ENCODE peak calls at places on chromosomes 5 and 9, in four cellular contexts. One of them, this sample, is unnamed.

GRCh38 chr5:95664204-95664786 is 17.7 kb downstream of the RFESD start:
- DNase-seq in SJCRH30: peak; percentile 67
- DNase-seq in progenitor cell of endocrine pancreas: no peak
- DNase-seq in HFF-Myc: no peak
- DNase-seq in this sample: peak; percentile 34

GRCh38 chr9:111161015-111161415 is 122.7 kb upstream of the LPAR1 start:
- DNase-seq in HFF-Myc: peak; percentile 62
- DNase-seq in SJCRH30: peak; percentile 46
- DNase-seq in progenitor cell of endocrine pancreas: no peak
- DNase-seq in this sample: no peak

GRCh38 chr9:105608685-105609598 is 51.0 kb downstream of the FKTN start:
- DNase-seq in SJCRH30: peak; percentile 75
- DNase-seq in progenitor cell of endocrine pancreas: no peak
- DNase-seq in HFF-Myc: peak; percentile 11
- DNase-seq in this sample: no peak

GRCh38 chr9:126152622-126153362 is 173.8 kb upstream of the MVB12B start:
- DNase-seq in HFF-Myc: no peak
- DNase-seq in SJCRH30: no peak
- DNase-seq in progenitor cell of endocrine pancreas: no peak
- DNase-seq in this sample: no peak

GRCh38 chr5:159100928-159101646 is 1.4 kb upstream of the EBF1 start:
- DNase-seq in progenitor cell of endocrine pancreas: no peak
- DNase-seq in HFF-Myc: no peak
- DNase-seq in SJCRH30: peak; percentile 47
- DNase-seq in this sample: no peak

GRCh38 chr9:135517407-135517822 is 3.8 kb upstream of the LCN1 start:
- DNase-seq in HFF-Myc: no peak
- DNase-seq in SJCRH30: no peak
- DNase-seq in progenitor cell of endocrine pancreas: no peak
- DNase-seq in this sample: no peak

GRCh38 chr9:123266655-123267421 is 1.5 kb downstream of the STRBP start:
- DNase-seq in progenitor cell of endocrine pancreas: no peak
- DNase-seq in SJCRH30: no peak
- DNase-seq in HFF-Myc: no peak
- DNase-seq in this sample: no peak

GRCh38 chr9:114154597-114155102 is 687 bp upstream of the COL27A1 start:
- DNase-seq in progenitor cell of endocrine pancreas: no peak
- DNase-seq in SJCRH30: no peak
- DNase-seq in HFF-Myc: no peak
- DNase-seq in this sample: no peak

GRCh38 chr9:75190762-75191161 is 102.4 kb downstream of the OSTF1 start:
- DNase-seq in progenitor cell of endocrine pancreas: no peak
- DNase-seq in SJCRH30: no peak
- DNase-seq in HFF-Myc: no peak
- DNase-seq in this sample: no peak

GRCh38 chr5:19987594-19988345 is at the start of gene CDH18:
- DNase-seq in HFF-Myc: no peak
- DNase-seq in SJCRH30: peak; percentile 41
- DNase-seq in progenitor cell of endocrine pancreas: peak; percentile 42
- DNase-seq in this sample: peak; percentile 55

GRCh38 chr5:159682623-159683022 is 233.7 kb upstream of the ADRA1B start:
- DNase-seq in SJCRH30: peak; percentile 13
- DNase-seq in progenitor cell of endocrine pancreas: no peak
- DNase-seq in HFF-Myc: no peak
- DNase-seq in this sample: no peak

GRCh38 chr5:176994460-176995121 is 12.0 kb downstream of the UIMC1 start:
- DNase-seq in HFF-Myc: no peak
- DNase-seq in SJCRH30: no peak
- DNase-seq in progenitor cell of endocrine pancreas: no peak
- DNase-seq in this sample: no peak

GRCh38 chr5:128674837-128675446 is 136.9 kb upstream of the FBN2 start:
- DNase-seq in SJCRH30: peak; percentile 77
- DNase-seq in HFF-Myc: peak; percentile 48
- DNase-seq in progenitor cell of endocrine pancreas: peak; percentile 15
- DNase-seq in this sample: peak; percentile 57

GRCh38 chr5:61467766-61468482 is 135.9 kb downstream of the ZSWIM6 start:
- DNase-seq in progenitor cell of endocrine pancreas: no peak
- DNase-seq in SJCRH30: peak; percentile 16
- DNase-seq in HFF-Myc: peak; percentile 2
- DNase-seq in this sample: no peak

GRCh38 chr9:85158512-85158911 is 489.0 kb downstream of the NTRK2 start:
- DNase-seq in progenitor cell of endocrine pancreas: no peak
- DNase-seq in HFF-Myc: no peak
- DNase-seq in SJCRH30: no peak
- DNase-seq in this sample: no peak

GRCh38 chr5:65928341-65928752 is 2.0 kb downstream of the ERBIN start:
- DNase-seq in progenitor cell of endocrine pancreas: no peak
- DNase-seq in HFF-Myc: no peak
- DNase-seq in SJCRH30: peak; percentile 20
- DNase-seq in this sample: no peak

GRCh38 chr5:14595189-14595588 is 13.6 kb downstream of the OTULINL start:
- DNase-seq in SJCRH30: no peak
- DNase-seq in progenitor cell of endocrine pancreas: no peak
- DNase-seq in HFF-Myc: no peak
- DNase-seq in this sample: no peak

GRCh38 chr5:176781638-176782570 is 28.5 kb upstream of the UNC5A start:
- DNase-seq in HFF-Myc: no peak
- DNase-seq in progenitor cell of endocrine pancreas: no peak
- DNase-seq in SJCRH30: no peak
- DNase-seq in this sample: no peak

GRCh38 chr5:128842241-128842640 is 123.0 kb upstream of the SLC27A6 start:
- DNase-seq in progenitor cell of endocrine pancreas: no peak
- DNase-seq in SJCRH30: no peak
- DNase-seq in HFF-Myc: no peak
- DNase-seq in this sample: no peak

GRCh38 chr9:73780916-73781315 is 629.3 kb downstream of the ANXA1 start:
- DNase-seq in progenitor cell of endocrine pancreas: no peak
- DNase-seq in HFF-Myc: peak; percentile 2
- DNase-seq in SJCRH30: peak; percentile 61
- DNase-seq in this sample: no peak

GRCh38 chr5:155631116-155631515 is 617.6 kb downstream of the KIF4B start:
- DNase-seq in SJCRH30: no peak
- DNase-seq in progenitor cell of endocrine pancreas: no peak
- DNase-seq in HFF-Myc: no peak
- DNase-seq in this sample: no peak

GRCh38 chr5:82480331-82480730 is 202.2 kb upstream of the RPS23 start:
- DNase-seq in progenitor cell of endocrine pancreas: no peak
- DNase-seq in SJCRH30: no peak
- DNase-seq in HFF-Myc: no peak
- DNase-seq in this sample: no peak

GRCh38 chr5:144237851-144238250 is 67.2 kb downstream of the KCTD16 start:
- DNase-seq in progenitor cell of endocrine pancreas: no peak
- DNase-seq in HFF-Myc: no peak
- DNase-seq in SJCRH30: no peak
- DNase-seq in this sample: no peak

GRCh38 chr5:13972029-13972428 is 27.5 kb upstream of the DNAH5 start:
- DNase-seq in SJCRH30: no peak
- DNase-seq in progenitor cell of endocrine pancreas: no peak
- DNase-seq in HFF-Myc: no peak
- DNase-seq in this sample: no peak

GRCh38 chr5:136030252-136030651 is 1.5 kb downstream of the TGFBI start:
- DNase-seq in SJCRH30: no peak
- DNase-seq in HFF-Myc: no peak
- DNase-seq in progenitor cell of endocrine pancreas: no peak
- DNase-seq in this sample: no peak

GRCh38 chr5:39506216-39506615 is 81.4 kb upstream of the DAB2 start:
- DNase-seq in HFF-Myc: no peak
- DNase-seq in SJCRH30: peak; percentile 45
- DNase-seq in progenitor cell of endocrine pancreas: no peak
- DNase-seq in this sample: no peak

GRCh38 chr9:114603183-114603582 is 7.9 kb upstream of the TMEM268 start:
- DNase-seq in progenitor cell of endocrine pancreas: no peak
- DNase-seq in SJCRH30: no peak
- DNase-seq in HFF-Myc: no peak
- DNase-seq in this sample: no peak

GRCh38 chr9:93594041-93594756 is 17.8 kb downstream of the PHF2 start:
- DNase-seq in HFF-Myc: no peak
- DNase-seq in progenitor cell of endocrine pancreas: no peak
- DNase-seq in SJCRH30: no peak
- DNase-seq in this sample: no peak

GRCh38 chr5:19771174-19771835 is 216.7 kb downstream of the CDH18 start:
- DNase-seq in progenitor cell of endocrine pancreas: no peak
- DNase-seq in SJCRH30: no peak
- DNase-seq in HFF-Myc: no peak
- DNase-seq in this sample: no peak

GRCh38 chr9:134215709-134216448 is 51.5 kb upstream of the RNU6ATAC start:
- DNase-seq in SJCRH30: no peak
- DNase-seq in progenitor cell of endocrine pancreas: no peak
- DNase-seq in HFF-Myc: peak; percentile 74
- DNase-seq in this sample: no peak

GRCh38 chr9:73411494-73411893 is 259.8 kb downstream of the ANXA1 start:
- DNase-seq in progenitor cell of endocrine pancreas: no peak
- DNase-seq in SJCRH30: no peak
- DNase-seq in HFF-Myc: no peak
- DNase-seq in this sample: no peak

GRCh38 chr5:97907611-97908400 is 724.8 kb upstream of the RIOK2 start:
- DNase-seq in SJCRH30: no peak
- DNase-seq in HFF-Myc: no peak
- DNase-seq in progenitor cell of endocrine pancreas: no peak
- DNase-seq in this sample: no peak

GRCh38 chr5:62681117-62681850 is 102.7 kb downstream of the LRRC70 start:
- DNase-seq in progenitor cell of endocrine pancreas: no peak
- DNase-seq in SJCRH30: no peak
- DNase-seq in HFF-Myc: no peak
- DNase-seq in this sample: no peak

This sample was measured in neural crest cell.